ENCODE peak calls at places on chromosomes 5 and 9, in nine cellular contexts. Y is NCI-H460, E is sigmoid colon, U is mucosa of descending colon, H is cardiac fibroblast, B is RWPE1, G is lower leg skin, L is H9, X is mesothelial cell of epicardium. A is an unnamed sample.

GRCh38 chr5:132485641-132486317 is 4.8 kb downstream of the IRF1 start:
- DNase-seq in Y (no peak), E (peak), U (no peak), H (no peak), B (no peak), G (peak), L (no peak), X (no peak), A (no peak)

GRCh38 chr5:64534033-64534432 is 28.2 kb downstream of the RGS7BP start:
- DNase-seq in Y (no peak), E (no peak), U (no peak), H (no peak), B (no peak), G (no peak), L (no peak), X (no peak), A (no peak)

GRCh38 chr9:93594041-93594756 is 17.8 kb downstream of the PHF2 start:
- DNase-seq in Y (no peak), E (no peak), U (peak), H (peak), B (peak), G (peak), L (no peak), X (no peak), A (no peak)

GRCh38 chr5:149841844-149842793 is 102.5 kb downstream of the PDE6A start:
- DNase-seq in Y (no peak), E (no peak), U (no peak), H (no peak), B (no peak), G (no peak), L (no peak), X (no peak), A (no peak)

GRCh38 chr9:129576546-129577543 is 44.1 kb downstream of the C9orf50 start:
- DNase-seq in Y (no peak), E (no peak), U (no peak), H (peak), B (no peak), G (no peak), L (no peak), X (no peak), A (no peak)

GRCh38 chr9:17135578-17135904 is 701 bp downstream of the CNTLN start:
- DNase-seq in Y (no peak), E (no peak), U (peak), H (no peak), B (no peak), G (peak), L (no peak), X (peak), A (no peak)

GRCh38 chr5:172235827-172236749 is 42.1 kb downstream of the EFCAB9 start:
- DNase-seq in Y (no peak), E (no peak), U (no peak), H (no peak), B (no peak), G (no peak), L (no peak), X (no peak), A (no peak)

GRCh38 chr5:96054272-96055030 is 92.8 kb upstream of the ELL2 start:
- DNase-seq in Y (no peak), E (no peak), U (no peak), H (no peak), B (no peak), G (no peak), L (no peak), X (no peak), A (no peak)

GRCh38 chr5:180640765-180641565 is 8.4 kb downstream of the FLT4 start:
- DNase-seq in Y (no peak), E (no peak), U (no peak), H (no peak), B (no peak), G (peak), L (no peak), X (no peak), A (no peak)

GRCh38 chr5:173395257-173395932 is 67.2 kb upstream of the STC2 start:
- DNase-seq in Y (peak), E (peak), U (no peak), H (peak), B (peak), G (peak), L (peak), X (no peak), A (no peak)

GRCh38 chr9:131733601-131734061 is 6.2 kb downstream of the RAPGEF1 start:
- DNase-seq in Y (no peak), E (no peak), U (peak), H (peak), B (peak), G (no peak), L (peak), X (no peak), A (no peak)

GRCh38 chr9:2159521-2160417 is 144.6 kb downstream of the SMARCA2 start:
- DNase-seq in Y (no peak), E (no peak), U (no peak), H (peak), B (no peak), G (no peak), L (no peak), X (no peak), A (no peak)

GRCh38 chr5:157449011-157449723 is 10.8 kb upstream of the NIPAL4 start:
- DNase-seq in Y (no peak), E (peak), U (peak), H (peak), B (no peak), G (peak), L (peak), X (no peak), A (no peak)

GRCh38 chr5:124655943-124656459 is 90.4 kb downstream of the ZNF608 start:
- DNase-seq in Y (peak), E (no peak), U (peak), H (peak), B (peak), G (no peak), L (no peak), X (no peak), A (no peak)

GRCh38 chr9:136650648-136651047 is 12.1 kb upstream of the EGFL7 start:
- DNase-seq in Y (no peak), E (no peak), U (no peak), H (no peak), B (no peak), G (no peak), L (no peak), X (no peak), A (no peak)

GRCh38 chr9:69621735-69622460 is 50.3 kb downstream of the APBA1 start:
- DNase-seq in Y (no peak), E (no peak), U (no peak), H (no peak), B (peak), G (no peak), L (no peak), X (no peak), A (no peak)

GRCh38 chr5:82984786-82985762 is 92.1 kb downstream of the TMEM167A start:
- DNase-seq in Y (no peak), E (no peak), U (no peak), H (no peak), B (no peak), G (no peak), L (no peak), X (no peak), A (no peak)

GRCh38 chr9:132160802-132161742 is 786 bp upstream of the NTNG2 start:
- DNase-seq in Y (no peak), E (no peak), U (peak), H (peak), B (peak), G (no peak), L (no peak), X (no peak), A (no peak)

GRCh38 chr5:2134543-2135299 is 252.0 kb upstream of the IRX4 start:
- DNase-seq in Y (no peak), E (no peak), U (no peak), H (no peak), B (no peak), G (no peak), L (peak), X (no peak), A (peak)

GRCh38 chr5:133792025-133792424 is 176.4 kb downstream of the C5orf15 start:
- DNase-seq in Y (no peak), E (no peak), U (no peak), H (no peak), B (no peak), G (peak), L (peak), X (no peak), A (no peak)

GRCh38 chr5:157917909-157918809 is 59.2 kb upstream of the CLINT1 start:
- DNase-seq in Y (peak), E (peak), U (peak), H (peak), B (peak), G (peak), L (peak), X (peak), A (no peak)

GRCh38 chr5:173973614-173973969 is 15.4 kb upstream of the C5orf47 start:
- DNase-seq in Y (no peak), E (no peak), U (peak), H (no peak), B (no peak), G (no peak), L (peak), X (no peak), A (no peak)

GRCh38 chr9:81379655-81380054 is 309.7 kb downstream of the TLE1 start:
- DNase-seq in Y (no peak), E (no peak), U (no peak), H (no peak), B (no peak), G (no peak), L (no peak), X (no peak), A (no peak)

GRCh38 chr9:98742325-98743280 is 33.9 kb upstream of the GABBR2 start:
- DNase-seq in Y (no peak), E (no peak), U (no peak), H (peak), B (peak), G (no peak), L (no peak), X (no peak), A (no peak)

GRCh38 chr9:92590386-92590785 is 54.6 kb upstream of the ECM2 start:
- DNase-seq in Y (no peak), E (peak), U (no peak), H (peak), B (no peak), G (peak), L (no peak), X (no peak), A (no peak)

GRCh38 chr5:111461261-111461671 is 51.1 kb downstream of the STARD4 start:
- DNase-seq in Y (peak), E (no peak), U (no peak), H (peak), B (peak), G (no peak), L (peak), X (no peak), A (no peak)

GRCh38 chr5:170267431-170268152 is 30.0 kb downstream of the LCP2 start:
- DNase-seq in Y (peak), E (peak), U (peak), H (peak), B (peak), G (peak), L (peak), X (peak), A (no peak)

GRCh38 chr5:5348135-5348534 is 74.3 kb upstream of the ICE1 start:
- DNase-seq in Y (no peak), E (no peak), U (no peak), H (no peak), B (no peak), G (no peak), L (peak), X (no peak), A (no peak)

GRCh38 chr5:146068136-146068717 is 37.1 kb downstream of the PLAC8L1 start:
- DNase-seq in Y (no peak), E (no peak), U (no peak), H (no peak), B (no peak), G (no peak), L (no peak), X (no peak), A (no peak)

GRCh38 chr5:114367029-114367428 is 5.2 kb downstream of the KCNN2 start:
- DNase-seq in Y (no peak), E (no peak), U (no peak), H (peak), B (no peak), G (no peak), L (no peak), X (no peak), A (no peak)

GRCh38 chr9:119337566-119337965 is 31.7 kb downstream of the BRINP1 start:
- DNase-seq in Y (no peak), E (no peak), U (no peak), H (no peak), B (no peak), G (no peak), L (no peak), X (no peak), A (no peak)

GRCh38 chr5:94847019-94847418 is 228.6 kb downstream of the SLF1 start:
- DNase-seq in Y (no peak), E (no peak), U (no peak), H (no peak), B (no peak), G (no peak), L (no peak), X (no peak), A (no peak)

GRCh38 chr5:149206524-149207141 is 65.0 kb upstream of the AFAP1L1 start:
- DNase-seq in Y (no peak), E (no peak), U (no peak), H (peak), B (peak), G (no peak), L (no peak), X (no peak), A (no peak)

GRCh38 chr5:122077451-122078115 is 476 bp downstream of the LOX start:
- DNase-seq in Y (no peak), E (peak), U (peak), H (peak), B (peak), G (peak), L (peak), X (peak), A (no peak)

GRCh38 chr9:135745189-135745588 is 43.2 kb downstream of the KCNT1 start:
- DNase-seq in Y (no peak), E (no peak), U (no peak), H (no peak), B (no peak), G (no peak), L (no peak), X (no peak), A (no peak)

A was measured in cardiac septum.